ENCODE peak calls at places on chromosomes 11 and 22, in five cellular contexts. L is T-cell; G is stimulated activated effector memory CD8-positive, alpha-beta T cell treated with anti-CD3 and anti-CD28 coated beads, Interleukin-12 subunit alpha, Interleukin-12 subunit beta, amount 100 ng/mL, for 72 hours; J is CD8-positive, alpha-beta memory T cell; V is pancreas. N is an unnamed sample.

GRCh38 chr11:19394525-19395016 is 153.8 kb upstream of the E2F8 start:
- DNase-seq in J (no peak), L (no peak), V (no peak), G (no peak), N (no peak)

GRCh38 chr22:40076702-40077645 is 82.2 kb downstream of the FAM83F start:
- DNase-seq in J (no peak), V (no peak), G (no peak), L (no peak), N (no peak)

GRCh38 chr11:68118753-68119448 is 2.3 kb downstream of the CHKA start:
- DNase-seq in L (no peak), V (no peak), G (no peak), J (no peak), N (no peak)

GRCh38 chr11:65414776-65415498 is 7.7 kb upstream of the NEAT1 start:
- DNase-seq in L (no peak), G (no peak), J (peak), V (peak), N (peak)

GRCh38 chr11:95853862-95854261 is 63.6 kb downstream of the CEP57 start:
- DNase-seq in L (no peak), V (no peak), J (no peak), G (no peak), N (no peak)

GRCh38 chr11:71962428-71963038 is 33.7 kb downstream of the RNF121 start:
- DNase-seq in L (no peak), V (no peak), G (no peak), J (no peak), N (no peak)

GRCh38 chr22:47190276-47190956 is 428.0 kb downstream of the TBC1D22A start:
- DNase-seq in J (peak), V (peak), G (no peak), L (peak), N (peak)

GRCh38 chr11:118622376-118623290 is 15.2 kb downstream of the PHLDB1 start:
- DNase-seq in V (no peak), J (no peak), L (no peak), G (no peak), N (no peak)

GRCh38 chr11:57742087-57742452 is 779 bp downstream of the SELENOH start:
- DNase-seq in G (no peak), L (no peak), V (no peak), J (no peak), N (no peak)

GRCh38 chr11:87180743-87181142 is 143.0 kb downstream of the TMEM135 start:
- DNase-seq in J (no peak), L (no peak), G (no peak), V (no peak), N (no peak)

GRCh38 chr11:61830318-61831105 is 2.4 kb downstream of the FADS2 start:
- DNase-seq in J (no peak), G (no peak), V (no peak), L (no peak), N (no peak)

GRCh38 chr11:10674991-10675440 is 18.5 kb downstream of the IRAG1 start:
- DNase-seq in V (no peak), J (no peak), G (no peak), L (no peak), N (no peak)

GRCh38 chr22:37176464-37177061 is 11.5 kb downstream of the C1QTNF6 start:
- DNase-seq in L (no peak), V (peak), J (no peak), G (no peak), N (no peak)

GRCh38 chr11:109547356-109548027 is 125.5 kb downstream of the C11orf87 start:
- DNase-seq in V (no peak), L (no peak), J (no peak), G (no peak), N (no peak)

GRCh38 chr11:14380947-14381555 is 22.1 kb upstream of the RRAS2 start:
- DNase-seq in V (peak), J (peak), L (peak), G (peak), N (peak)

GRCh38 chr11:46914363-46914762 is 4.0 kb downstream of the LRP4 start:
- DNase-seq in J (no peak), V (no peak), G (no peak), L (no peak), N (no peak)

GRCh38 chr22:31248138-31248745 is 36.1 kb downstream of the LIMK2 start:
- DNase-seq in L (peak), V (peak), G (no peak), J (peak), N (no peak)

GRCh38 chr11:26134481-26135355 is 197.2 kb upstream of the ANO3 start:
- DNase-seq in G (no peak), V (no peak), L (no peak), J (no peak), N (no peak)

GRCh38 chr22:30876925-30877553 is 91.5 kb downstream of the MORC2 start:
- DNase-seq in J (no peak), V (peak), L (no peak), G (no peak), N (no peak)